ENCODE peak calls at places on chromosome 14, in five cellular contexts. One of them, this sample, is unnamed.

GRCh38 chr14:24196071-24197061 is 1.1 kb upstream of the TM9SF1 start:
- DNase-seq in dermis microvascular lymphatic vessel endothelial cell: peak
- DNase-seq in CD4-positive, alpha-beta T cell: no peak
- DNase-seq in mucosa of gallbladder: no peak
- DNase-seq in Panc1: no peak
- DNase-seq in this sample: no peak

GRCh38 chr14:56414231-56414630 is 165.4 kb upstream of the TMEM260 start:
- DNase-seq in dermis microvascular lymphatic vessel endothelial cell: peak
- DNase-seq in Panc1: no peak
- DNase-seq in mucosa of gallbladder: no peak
- DNase-seq in CD4-positive, alpha-beta T cell: no peak
- DNase-seq in this sample: no peak

GRCh38 chr14:89319687-89320086 is 97.3 kb downstream of the FOXN3 start:
- DNase-seq in Panc1: no peak
- DNase-seq in mucosa of gallbladder: no peak
- DNase-seq in CD4-positive, alpha-beta T cell: no peak
- DNase-seq in dermis microvascular lymphatic vessel endothelial cell: no peak
- DNase-seq in this sample: no peak

GRCh38 chr14:92652413-92653151 is 95.8 kb downstream of the LGMN start:
- DNase-seq in Panc1: no peak
- DNase-seq in dermis microvascular lymphatic vessel endothelial cell: no peak
- DNase-seq in mucosa of gallbladder: no peak
- DNase-seq in CD4-positive, alpha-beta T cell: no peak
- DNase-seq in this sample: no peak

GRCh38 chr14:64117671-64118402 is 176.3 kb downstream of the ESR2 start:
- DNase-seq in Panc1: no peak
- DNase-seq in mucosa of gallbladder: peak
- DNase-seq in CD4-positive, alpha-beta T cell: no peak
- DNase-seq in dermis microvascular lymphatic vessel endothelial cell: peak
- DNase-seq in this sample: peak

GRCh38 chr14:30854492-30854891 is 19.9 kb upstream of the COCH start:
- DNase-seq in CD4-positive, alpha-beta T cell: no peak
- DNase-seq in dermis microvascular lymphatic vessel endothelial cell: no peak
- DNase-seq in mucosa of gallbladder: no peak
- DNase-seq in Panc1: no peak
- DNase-seq in this sample: no peak

GRCh38 chr14:76250345-76250744 is 98.6 kb downstream of the GPATCH2L start:
- DNase-seq in mucosa of gallbladder: no peak
- DNase-seq in Panc1: no peak
- DNase-seq in CD4-positive, alpha-beta T cell: no peak
- DNase-seq in dermis microvascular lymphatic vessel endothelial cell: no peak
- DNase-seq in this sample: no peak

GRCh38 chr14:100665518-100666032 is 61.1 kb upstream of the DLK1 start:
- DNase-seq in Panc1: no peak
- DNase-seq in dermis microvascular lymphatic vessel endothelial cell: no peak
- DNase-seq in CD4-positive, alpha-beta T cell: no peak
- DNase-seq in mucosa of gallbladder: peak
- DNase-seq in this sample: peak

GRCh38 chr14:65344011-65344410 is 68.5 kb upstream of the FUT8 start:
- DNase-seq in CD4-positive, alpha-beta T cell: no peak
- DNase-seq in dermis microvascular lymphatic vessel endothelial cell: no peak
- DNase-seq in mucosa of gallbladder: no peak
- DNase-seq in Panc1: no peak
- DNase-seq in this sample: no peak

GRCh38 chr14:100237735-100238418 is 1.1 kb upstream of the YY1 start:
- DNase-seq in Panc1: no peak
- DNase-seq in mucosa of gallbladder: peak
- DNase-seq in CD4-positive, alpha-beta T cell: peak
- DNase-seq in dermis microvascular lymphatic vessel endothelial cell: peak
- DNase-seq in this sample: peak

GRCh38 chr14:100222219-100223093 is 16.5 kb upstream of the YY1 start:
- DNase-seq in CD4-positive, alpha-beta T cell: no peak
- DNase-seq in Panc1: no peak
- DNase-seq in dermis microvascular lymphatic vessel endothelial cell: no peak
- DNase-seq in mucosa of gallbladder: no peak
- DNase-seq in this sample: no peak

GRCh38 chr14:104360522-104360921 is 219.0 kb upstream of the C14orf180 start:
- DNase-seq in mucosa of gallbladder: no peak
- DNase-seq in CD4-positive, alpha-beta T cell: no peak
- DNase-seq in Panc1: no peak
- DNase-seq in dermis microvascular lymphatic vessel endothelial cell: no peak
- DNase-seq in this sample: no peak

GRCh38 chr14:90454041-90455000 is 57.5 kb downstream of the CALM1 start:
- DNase-seq in CD4-positive, alpha-beta T cell: no peak
- DNase-seq in dermis microvascular lymphatic vessel endothelial cell: peak
- DNase-seq in mucosa of gallbladder: peak
- DNase-seq in Panc1: no peak
- DNase-seq in this sample: no peak

This sample was measured in prostate gland.